ENCODE peak calls at places on chromosomes 12 and 14, in eight cellular contexts. One of them, this sample, is unnamed.

GRCh38 chr14:51954657-51955056 is 34.7 kb upstream of the RTRAF start:
- DNase-seq in nucleus accumbens: no peak
- DNase-seq in SHP77 treated with DMSO at 0.1 percent for 48 hours: no peak
- DNase-seq in posterior cingulate gyrus: no peak
- DNase-seq in stimulated activated CD4-positive, alpha-beta T cell treated with anti-CD3 and anti-CD28 coated beads, TNF-alpha, amount 100 ng/mL, for 48 hours: no peak
- DNase-seq in NCI-H2029 treated with DMSO at 0.1 percent for 48 hours: no peak
- DNase-seq in fibroblast of the conjunctiva: no peak
- DNase-seq in nephron progenitor cell: no peak
- DNase-seq in this sample: no peak

GRCh38 chr12:27564612-27565213 is 40.7 kb downstream of the PPFIBP1 start:
- DNase-seq in nucleus accumbens: no peak
- DNase-seq in stimulated activated CD4-positive, alpha-beta T cell treated with anti-CD3 and anti-CD28 coated beads, TNF-alpha, amount 100 ng/mL, for 48 hours: no peak
- DNase-seq in posterior cingulate gyrus: no peak
- DNase-seq in nephron progenitor cell: no peak
- DNase-seq in fibroblast of the conjunctiva: no peak
- DNase-seq in SHP77 treated with DMSO at 0.1 percent for 48 hours: no peak
- DNase-seq in NCI-H2029 treated with DMSO at 0.1 percent for 48 hours: no peak
- DNase-seq in this sample: no peak

GRCh38 chr12:26271889-26272492 is 76.6 kb downstream of the SSPN start:
- DNase-seq in fibroblast of the conjunctiva: peak; percentile 69
- DNase-seq in posterior cingulate gyrus: no peak
- DNase-seq in NCI-H2029 treated with DMSO at 0.1 percent for 48 hours: no peak
- DNase-seq in stimulated activated CD4-positive, alpha-beta T cell treated with anti-CD3 and anti-CD28 coated beads, TNF-alpha, amount 100 ng/mL, for 48 hours: no peak
- DNase-seq in nephron progenitor cell: no peak
- DNase-seq in nucleus accumbens: no peak
- DNase-seq in SHP77 treated with DMSO at 0.1 percent for 48 hours: no peak
- DNase-seq in this sample: no peak

GRCh38 chr12:98151105-98151504 is 364.3 kb upstream of the TMPO start:
- DNase-seq in SHP77 treated with DMSO at 0.1 percent for 48 hours: no peak
- DNase-seq in posterior cingulate gyrus: no peak
- DNase-seq in stimulated activated CD4-positive, alpha-beta T cell treated with anti-CD3 and anti-CD28 coated beads, TNF-alpha, amount 100 ng/mL, for 48 hours: no peak
- DNase-seq in NCI-H2029 treated with DMSO at 0.1 percent for 48 hours: no peak
- DNase-seq in fibroblast of the conjunctiva: no peak
- DNase-seq in nephron progenitor cell: no peak
- DNase-seq in nucleus accumbens: no peak
- DNase-seq in this sample: no peak

GRCh38 chr14:93135399-93135798 is 19.7 kb upstream of the ITPK1 start:
- DNase-seq in stimulated activated CD4-positive, alpha-beta T cell treated with anti-CD3 and anti-CD28 coated beads, TNF-alpha, amount 100 ng/mL, for 48 hours: no peak
- DNase-seq in posterior cingulate gyrus: no peak
- DNase-seq in nucleus accumbens: no peak
- DNase-seq in nephron progenitor cell: no peak
- DNase-seq in SHP77 treated with DMSO at 0.1 percent for 48 hours: no peak
- DNase-seq in fibroblast of the conjunctiva: no peak
- DNase-seq in NCI-H2029 treated with DMSO at 0.1 percent for 48 hours: peak; percentile 24
- DNase-seq in this sample: no peak

GRCh38 chr14:34224221-34224620 is 237.8 kb downstream of the SPTSSA start:
- DNase-seq in fibroblast of the conjunctiva: no peak
- DNase-seq in posterior cingulate gyrus: no peak
- DNase-seq in NCI-H2029 treated with DMSO at 0.1 percent for 48 hours: no peak
- DNase-seq in SHP77 treated with DMSO at 0.1 percent for 48 hours: no peak
- DNase-seq in nephron progenitor cell: no peak
- DNase-seq in stimulated activated CD4-positive, alpha-beta T cell treated with anti-CD3 and anti-CD28 coated beads, TNF-alpha, amount 100 ng/mL, for 48 hours: no peak
- DNase-seq in nucleus accumbens: no peak
- DNase-seq in this sample: no peak

GRCh38 chr12:88922816-88923215 is 342.5 kb upstream of the KITLG start:
- DNase-seq in stimulated activated CD4-positive, alpha-beta T cell treated with anti-CD3 and anti-CD28 coated beads, TNF-alpha, amount 100 ng/mL, for 48 hours: no peak
- DNase-seq in nucleus accumbens: no peak
- DNase-seq in SHP77 treated with DMSO at 0.1 percent for 48 hours: no peak
- DNase-seq in NCI-H2029 treated with DMSO at 0.1 percent for 48 hours: no peak
- DNase-seq in fibroblast of the conjunctiva: no peak
- DNase-seq in nephron progenitor cell: no peak
- DNase-seq in posterior cingulate gyrus: no peak
- DNase-seq in this sample: no peak

GRCh38 chr14:60756847-60757246 is 22.3 kb downstream of the MNAT1 start:
- DNase-seq in NCI-H2029 treated with DMSO at 0.1 percent for 48 hours: no peak
- DNase-seq in fibroblast of the conjunctiva: peak; percentile 37
- DNase-seq in stimulated activated CD4-positive, alpha-beta T cell treated with anti-CD3 and anti-CD28 coated beads, TNF-alpha, amount 100 ng/mL, for 48 hours: no peak
- DNase-seq in SHP77 treated with DMSO at 0.1 percent for 48 hours: no peak
- DNase-seq in nucleus accumbens: no peak
- DNase-seq in posterior cingulate gyrus: no peak
- DNase-seq in nephron progenitor cell: no peak
- DNase-seq in this sample: no peak

GRCh38 chr14:50954811-50955372 is 10.6 kb upstream of the PYGL start:
- DNase-seq in SHP77 treated with DMSO at 0.1 percent for 48 hours: no peak
- DNase-seq in stimulated activated CD4-positive, alpha-beta T cell treated with anti-CD3 and anti-CD28 coated beads, TNF-alpha, amount 100 ng/mL, for 48 hours: no peak
- DNase-seq in nephron progenitor cell: no peak
- DNase-seq in posterior cingulate gyrus: no peak
- DNase-seq in fibroblast of the conjunctiva: peak; percentile 59
- DNase-seq in NCI-H2029 treated with DMSO at 0.1 percent for 48 hours: no peak
- DNase-seq in nucleus accumbens: no peak
- DNase-seq in this sample: peak; percentile 46